ENCODE peak calls at places on chromosomes 2 and 18, in eight cellular contexts. One of them, this sample, is unnamed. For H3K4me1, the result is how much of the 10 kb centered on the place peaks cover.

GRCh38 chr2:158142165-158142564 is 40.5 kb downstream of the UPP2 start:
- DNase-seq in prostate gland: no peak
- DNase-seq in Panc1: no peak
- DNase-seq in transverse colon: no peak
- DNase-seq in HepG2: no peak
- DNase-seq in HCT116: no peak
- DNase-seq in esophagus muscularis mucosa: no peak
- DNase-seq in K562: no peak
- DNase-seq in this sample: no peak

GRCh38 chr18:77250926-77251729 is 1.5 kb downstream of the GALR1 start:
- DNase-seq in HCT116: no peak
- DNase-seq in esophagus muscularis mucosa: no peak
- DNase-seq in K562: no peak
- DNase-seq in prostate gland: no peak
- DNase-seq in Panc1: no peak
- DNase-seq in HepG2: no peak
- DNase-seq in transverse colon: no peak
- DNase-seq in this sample: no peak

GRCh38 chr2:60316381-60317028 is 236.9 kb downstream of the BCL11A start:
- DNase-seq in Panc1: no peak
- DNase-seq in HCT116: no peak
- DNase-seq in prostate gland: no peak
- DNase-seq in K562: no peak
- DNase-seq in HepG2: peak
- DNase-seq in transverse colon: no peak
- DNase-seq in esophagus muscularis mucosa: no peak
- DNase-seq in this sample: no peak

GRCh38 chr2:137208361-137208973 is 443.1 kb downstream of the THSD7B start:
- DNase-seq in HepG2: peak
- DNase-seq in K562: no peak
- DNase-seq in Panc1: no peak
- DNase-seq in HCT116: no peak
- DNase-seq in prostate gland: no peak
- DNase-seq in transverse colon: no peak
- DNase-seq in esophagus muscularis mucosa: no peak
- DNase-seq in this sample: no peak

GRCh38 chr2:179550849-179551248 is 286.2 kb upstream of the SESTD1 start:
- DNase-seq in HCT116: no peak
- DNase-seq in transverse colon: no peak
- DNase-seq in K562: no peak
- DNase-seq in HepG2: no peak
- DNase-seq in prostate gland: no peak
- DNase-seq in Panc1: no peak
- DNase-seq in esophagus muscularis mucosa: no peak
- DNase-seq in this sample: no peak

GRCh38 chr2:107313316-107313715 is 427.3 kb upstream of the ST6GAL2 start:
- DNase-seq in esophagus muscularis mucosa: no peak
- DNase-seq in prostate gland: no peak
- DNase-seq in HCT116: no peak
- DNase-seq in Panc1: no peak
- DNase-seq in HepG2: no peak
- DNase-seq in K562: no peak
- DNase-seq in transverse colon: no peak
- DNase-seq in this sample: no peak

GRCh38 chr2:69464575-69464974 is 27.3 kb upstream of the NFU1 start:
- DNase-seq in prostate gland: no peak
- DNase-seq in HepG2: no peak
- DNase-seq in K562: no peak
- DNase-seq in esophagus muscularis mucosa: no peak
- DNase-seq in HCT116: no peak
- DNase-seq in Panc1: no peak
- DNase-seq in transverse colon: no peak
- DNase-seq in this sample: no peak

GRCh38 chr2:147530033-147530432 is 314.8 kb upstream of the ACVR2A start:
- DNase-seq in K562: no peak
- DNase-seq in esophagus muscularis mucosa: no peak
- DNase-seq in prostate gland: no peak
- DNase-seq in transverse colon: no peak
- DNase-seq in Panc1: no peak
- DNase-seq in HepG2: no peak
- DNase-seq in HCT116: no peak
- DNase-seq in this sample: no peak

GRCh38 chr2:111116016-111116746 is 4.5 kb upstream of the BCL2L11 start:
- DNase-seq in HepG2: no peak
- DNase-seq in esophagus muscularis mucosa: no peak
- DNase-seq in transverse colon: no peak
- DNase-seq in prostate gland: no peak
- DNase-seq in Panc1: no peak
- DNase-seq in HCT116: no peak
- DNase-seq in K562: no peak
- DNase-seq in this sample: no peak

GRCh38 chr2:192151848-192152247 is 42.9 kb downstream of the TMEFF2 start:
- DNase-seq in esophagus muscularis mucosa: no peak
- DNase-seq in K562: no peak
- DNase-seq in prostate gland: no peak
- DNase-seq in Panc1: no peak
- DNase-seq in transverse colon: no peak
- DNase-seq in HepG2: no peak
- DNase-seq in HCT116: no peak
- DNase-seq in this sample: no peak

GRCh38 chr18:68102117-68102516 is 585.6 kb upstream of the DSEL start:
- DNase-seq in esophagus muscularis mucosa: no peak
- DNase-seq in HepG2: no peak
- DNase-seq in K562: no peak
- DNase-seq in prostate gland: no peak
- DNase-seq in transverse colon: no peak
- DNase-seq in Panc1: no peak
- DNase-seq in HCT116: no peak
- DNase-seq in this sample: no peak

GRCh38 chr2:165469417-165469816 is at the start of gene CSRNP3:
- DNase-seq in HCT116: peak
- DNase-seq in Panc1: no peak
- DNase-seq in HepG2: peak
- DNase-seq in prostate gland: peak
- DNase-seq in esophagus muscularis mucosa: no peak
- DNase-seq in transverse colon: peak
- DNase-seq in K562: no peak
- DNase-seq in this sample: peak

GRCh38 chr2:151851761-151852160 is 23.5 kb upstream of the ARL5A start:
- DNase-seq in prostate gland: no peak
- DNase-seq in Panc1: no peak
- DNase-seq in transverse colon: no peak
- DNase-seq in K562: no peak
- DNase-seq in HepG2: peak
- DNase-seq in esophagus muscularis mucosa: no peak
- DNase-seq in HCT116: no peak
- DNase-seq in this sample: no peak

GRCh38 chr18:4851301-4851700 is 345.8 kb downstream of the AKAIN1 start:
- DNase-seq in K562: no peak
- DNase-seq in HepG2: no peak
- DNase-seq in esophagus muscularis mucosa: no peak
- DNase-seq in Panc1: no peak
- DNase-seq in prostate gland: no peak
- DNase-seq in HCT116: no peak
- DNase-seq in transverse colon: no peak
- DNase-seq in this sample: no peak

GRCh38 chr18:634551-635045 is 22.9 kb upstream of the TYMS start:
- DNase-seq in Panc1: no peak
- DNase-seq in prostate gland: no peak
- DNase-seq in K562: no peak
- DNase-seq in transverse colon: no peak
- DNase-seq in HCT116: no peak
- DNase-seq in esophagus muscularis mucosa: no peak
- DNase-seq in HepG2: no peak
- DNase-seq in this sample: peak

GRCh38 chr2:72991439-72991725 is 74.1 kb downstream of the EMX1 start:
- DNase-seq in transverse colon: peak
- DNase-seq in Panc1: no peak
- DNase-seq in esophagus muscularis mucosa: no peak
- DNase-seq in K562: no peak
- DNase-seq in HepG2: no peak
- DNase-seq in prostate gland: no peak
- DNase-seq in HCT116: no peak
- DNase-seq in this sample: no peak

GRCh38 chr2:137964066-137964858 is at the start of gene HNMT:
- DNase-seq in K562: peak
- DNase-seq in HCT116: no peak
- DNase-seq in esophagus muscularis mucosa: no peak
- DNase-seq in Panc1: no peak
- DNase-seq in HepG2: peak
- DNase-seq in transverse colon: peak
- DNase-seq in prostate gland: peak
- DNase-seq in this sample: peak

GRCh38 chr18:68150976-68151375 is 563.9 kb downstream of the TMX3 start:
- DNase-seq in transverse colon: no peak
- DNase-seq in prostate gland: no peak
- DNase-seq in Panc1: no peak
- DNase-seq in esophagus muscularis mucosa: no peak
- DNase-seq in HepG2: no peak
- DNase-seq in K562: no peak
- DNase-seq in HCT116: no peak
- DNase-seq in this sample: no peak

GRCh38 chr2:239818086-239818485 is 207.1 kb downstream of the NDUFA10 start:
- DNase-seq in prostate gland: no peak
- DNase-seq in esophagus muscularis mucosa: no peak
- DNase-seq in HepG2: no peak
- DNase-seq in K562: no peak
- DNase-seq in Panc1: no peak
- DNase-seq in transverse colon: no peak
- DNase-seq in HCT116: no peak
- DNase-seq in this sample: no peak

DNA sequence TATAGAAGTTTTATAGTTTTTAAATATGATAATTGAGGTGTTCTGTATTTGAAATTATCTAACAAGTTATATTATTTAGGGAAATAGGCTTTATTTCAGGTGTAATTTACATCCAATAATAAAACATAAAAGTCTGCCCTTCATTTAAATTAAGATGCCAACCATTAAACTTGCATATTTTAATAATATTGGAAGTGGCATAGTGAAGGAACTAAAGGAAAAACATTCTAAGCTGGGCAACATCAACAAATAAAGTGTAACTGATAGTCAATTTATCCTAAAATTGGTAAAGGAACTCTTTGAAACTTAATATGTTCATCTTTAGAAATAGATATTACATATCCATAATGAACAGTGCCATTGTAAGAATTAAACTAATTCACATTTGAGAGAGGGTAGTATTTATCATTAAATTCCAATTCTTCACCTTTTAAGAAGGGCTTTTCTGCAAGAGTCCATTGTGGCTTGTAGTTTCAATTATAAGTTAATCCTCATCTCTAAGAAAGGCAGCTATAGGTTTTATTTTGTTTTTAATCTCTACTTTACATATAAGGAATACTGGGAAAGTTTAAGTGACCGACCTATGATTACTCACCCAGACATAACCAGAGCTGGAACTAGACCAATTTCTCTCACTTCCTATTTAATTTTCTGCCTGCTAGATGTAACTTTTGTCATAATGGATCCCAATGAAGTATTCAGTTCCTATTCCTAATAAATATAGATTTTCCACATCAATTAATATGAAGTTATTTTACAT is 401.6 kb downstream of the XIRP2 start:
- DNase-seq in prostate gland: no peak
- DNase-seq in Panc1: no peak
- DNase-seq in HCT116: no peak
- DNase-seq in transverse colon: no peak
- DNase-seq in esophagus muscularis mucosa: no peak
- DNase-seq in HepG2: no peak
- DNase-seq in K562: no peak
- DNase-seq in this sample: no peak
- TF ChIP-seq POLR2AphosphoS5 in prostate gland: no peak
- TF ChIP-seq POLR2AphosphoS5 in Panc1: no peak
- TF ChIP-seq POLR2AphosphoS5 in HCT116: no peak
- TF ChIP-seq POLR2AphosphoS5 in transverse colon: no peak
- TF ChIP-seq POLR2AphosphoS5 in esophagus muscularis mucosa: no peak
- TF ChIP-seq POLR2AphosphoS5 in HepG2: no peak
- TF ChIP-seq POLR2AphosphoS5 in K562: no peak
- TF ChIP-seq POLR2AphosphoS5 in this sample: no peak

GRCh38 chr2:85011098-85011497 is 40.1 kb downstream of the KCMF1 start:
- DNase-seq in transverse colon: no peak
- DNase-seq in HCT116: no peak
- DNase-seq in Panc1: no peak
- DNase-seq in K562: no peak
- DNase-seq in prostate gland: no peak
- DNase-seq in esophagus muscularis mucosa: no peak
- DNase-seq in HepG2: no peak
- DNase-seq in this sample: no peak
- H3K4me1 ChIP-seq in transverse colon: under half
- H3K4me1 ChIP-seq in HCT116: under half
- H3K4me1 ChIP-seq in Panc1: under half
- H3K4me1 ChIP-seq in K562: under half
- H3K4me1 ChIP-seq in prostate gland: under half
- H3K4me1 ChIP-seq in esophagus muscularis mucosa: half or more
- H3K4me1 ChIP-seq in HepG2: under half
- H3K4me1 ChIP-seq in this sample: under half

GRCh38 chr2:109614715-109615636 is 812 bp downstream of the SOWAHC start:
- DNase-seq in K562: no peak
- DNase-seq in Panc1: no peak
- DNase-seq in esophagus muscularis mucosa: no peak
- DNase-seq in HCT116: no peak
- DNase-seq in HepG2: no peak
- DNase-seq in prostate gland: no peak
- DNase-seq in transverse colon: peak
- DNase-seq in this sample: peak

GRCh38 chr2:109612991-109613921 is 510 bp downstream of the SEPTIN10 start:
- DNase-seq in esophagus muscularis mucosa: no peak
- DNase-seq in prostate gland: peak
- DNase-seq in transverse colon: peak
- DNase-seq in HCT116: no peak
- DNase-seq in K562: no peak
- DNase-seq in HepG2: peak
- DNase-seq in Panc1: no peak
- DNase-seq in this sample: peak

GRCh38 chr2:109616184-109616583 is 2.0 kb downstream of the SOWAHC start:
- DNase-seq in prostate gland: no peak
- DNase-seq in transverse colon: no peak
- DNase-seq in K562: no peak
- DNase-seq in HepG2: no peak
- DNase-seq in HCT116: no peak
- DNase-seq in Panc1: no peak
- DNase-seq in esophagus muscularis mucosa: no peak
- DNase-seq in this sample: no peak

GRCh38 chr2:109615637-109616144 is 1.5 kb downstream of the SOWAHC start:
- DNase-seq in Panc1: no peak
- DNase-seq in transverse colon: peak
- DNase-seq in prostate gland: no peak
- DNase-seq in K562: no peak
- DNase-seq in esophagus muscularis mucosa: no peak
- DNase-seq in HepG2: peak
- DNase-seq in HCT116: no peak
- DNase-seq in this sample: no peak

GRCh38 chr2:109613922-109614714 is at the start of the genes SEPTIN10 and SOWAHC:
- DNase-seq in esophagus muscularis mucosa: peak
- DNase-seq in HCT116: peak
- DNase-seq in transverse colon: peak
- DNase-seq in Panc1: peak
- DNase-seq in K562: peak
- DNase-seq in HepG2: peak
- DNase-seq in prostate gland: peak
- DNase-seq in this sample: peak
- TF ChIP-seq POLR2AphosphoS5 in esophagus muscularis mucosa: peak
- TF ChIP-seq POLR2AphosphoS5 in HCT116: peak
- TF ChIP-seq POLR2AphosphoS5 in transverse colon: peak
- TF ChIP-seq POLR2AphosphoS5 in Panc1: peak
- TF ChIP-seq POLR2AphosphoS5 in K562: no peak
- TF ChIP-seq POLR2AphosphoS5 in HepG2: peak
- TF ChIP-seq POLR2AphosphoS5 in prostate gland: peak
- TF ChIP-seq POLR2AphosphoS5 in this sample: peak

GRCh38 chr18:74528913-74529312 is 5.4 kb upstream of the CNDP1 start:
- DNase-seq in K562: no peak
- DNase-seq in HepG2: no peak
- DNase-seq in esophagus muscularis mucosa: no peak
- DNase-seq in transverse colon: no peak
- DNase-seq in HCT116: no peak
- DNase-seq in prostate gland: no peak
- DNase-seq in Panc1: no peak
- DNase-seq in this sample: no peak
- H3K4me1 ChIP-seq in K562: under half
- H3K4me1 ChIP-seq in HepG2: under half
- H3K4me1 ChIP-seq in esophagus muscularis mucosa: under half
- H3K4me1 ChIP-seq in transverse colon: under half
- H3K4me1 ChIP-seq in HCT116: under half
- H3K4me1 ChIP-seq in prostate gland: under half
- H3K4me1 ChIP-seq in Panc1: under half
- H3K4me1 ChIP-seq in this sample: under half

This sample was measured in endothelial cell of umbilical vein.